ENCODE peak calls at places on chromosomes 11 and 22, in eight cellular contexts. One of them, this sample, is unnamed.

GRCh38 chr22:22909605-22910271 is 22.1 kb downstream of the IGLL5 start:
- DNase-seq in ascending aorta: no peak
- DNase-seq in MM.1S: no peak
- DNase-seq in dorsolateral prefrontal cortex: no peak
- DNase-seq in body of pancreas: no peak
- DNase-seq in endodermal cell: no peak
- DNase-seq in effector memory CD4-positive, alpha-beta T cell: no peak
- DNase-seq in substantia nigra: no peak
- DNase-seq in this sample: no peak

GRCh38 chr11:114134870-114135269 is 75.4 kb downstream of the ZBTB16 start:
- DNase-seq in body of pancreas: no peak
- DNase-seq in endodermal cell: no peak
- DNase-seq in MM.1S: no peak
- DNase-seq in ascending aorta: peak
- DNase-seq in dorsolateral prefrontal cortex: no peak
- DNase-seq in effector memory CD4-positive, alpha-beta T cell: no peak
- DNase-seq in substantia nigra: no peak
- DNase-seq in this sample: no peak

GRCh38 chr11:116742104-116742503 is 30.7 kb downstream of the BUD13 start:
- DNase-seq in MM.1S: no peak
- DNase-seq in endodermal cell: peak
- DNase-seq in ascending aorta: no peak
- DNase-seq in body of pancreas: no peak
- DNase-seq in substantia nigra: no peak
- DNase-seq in effector memory CD4-positive, alpha-beta T cell: no peak
- DNase-seq in dorsolateral prefrontal cortex: no peak
- DNase-seq in this sample: no peak

GRCh38 chr11:70506986-70507385 is 108.7 kb downstream of the CTTN start:
- DNase-seq in substantia nigra: no peak
- DNase-seq in body of pancreas: no peak
- DNase-seq in effector memory CD4-positive, alpha-beta T cell: no peak
- DNase-seq in dorsolateral prefrontal cortex: peak
- DNase-seq in MM.1S: no peak
- DNase-seq in ascending aorta: no peak
- DNase-seq in endodermal cell: no peak
- DNase-seq in this sample: peak

GRCh38 chr22:26921726-26922125 is 264.3 kb downstream of the MIAT start:
- DNase-seq in substantia nigra: no peak
- DNase-seq in MM.1S: no peak
- DNase-seq in dorsolateral prefrontal cortex: no peak
- DNase-seq in endodermal cell: no peak
- DNase-seq in ascending aorta: no peak
- DNase-seq in effector memory CD4-positive, alpha-beta T cell: no peak
- DNase-seq in body of pancreas: no peak
- DNase-seq in this sample: no peak

GRCh38 chr11:83818349-83818748 is 532.2 kb upstream of the CCDC90B start:
- DNase-seq in effector memory CD4-positive, alpha-beta T cell: no peak
- DNase-seq in substantia nigra: no peak
- DNase-seq in dorsolateral prefrontal cortex: no peak
- DNase-seq in ascending aorta: no peak
- DNase-seq in endodermal cell: no peak
- DNase-seq in MM.1S: no peak
- DNase-seq in body of pancreas: no peak
- DNase-seq in this sample: no peak

GRCh38 chr11:19819148-19819547 is 106.5 kb downstream of the NAV2 start:
- DNase-seq in endodermal cell: no peak
- DNase-seq in MM.1S: no peak
- DNase-seq in dorsolateral prefrontal cortex: no peak
- DNase-seq in effector memory CD4-positive, alpha-beta T cell: no peak
- DNase-seq in substantia nigra: no peak
- DNase-seq in ascending aorta: no peak
- DNase-seq in body of pancreas: no peak
- DNase-seq in this sample: no peak

GRCh38 chr11:8679006-8679405 is 3.5 kb downstream of the TRIM66 start:
- DNase-seq in substantia nigra: no peak
- DNase-seq in body of pancreas: no peak
- DNase-seq in MM.1S: no peak
- DNase-seq in ascending aorta: no peak
- DNase-seq in dorsolateral prefrontal cortex: no peak
- DNase-seq in effector memory CD4-positive, alpha-beta T cell: no peak
- DNase-seq in endodermal cell: no peak
- DNase-seq in this sample: no peak

GRCh38 chr22:44758354-44758969 is 6.1 kb downstream of the ARHGAP8 start:
- DNase-seq in effector memory CD4-positive, alpha-beta T cell: no peak
- DNase-seq in endodermal cell: no peak
- DNase-seq in dorsolateral prefrontal cortex: no peak
- DNase-seq in body of pancreas: no peak
- DNase-seq in substantia nigra: no peak
- DNase-seq in MM.1S: no peak
- DNase-seq in ascending aorta: no peak
- DNase-seq in this sample: no peak

GRCh38 chr11:35031869-35032268 is 107.1 kb upstream of the CD44 start:
- DNase-seq in body of pancreas: no peak
- DNase-seq in MM.1S: no peak
- DNase-seq in dorsolateral prefrontal cortex: no peak
- DNase-seq in substantia nigra: no peak
- DNase-seq in endodermal cell: no peak
- DNase-seq in effector memory CD4-positive, alpha-beta T cell: no peak
- DNase-seq in ascending aorta: no peak
- DNase-seq in this sample: no peak

GRCh38 chr11:8832571-8833260 is 78.3 kb upstream of the AKIP1 start:
- DNase-seq in endodermal cell: peak
- DNase-seq in effector memory CD4-positive, alpha-beta T cell: no peak
- DNase-seq in ascending aorta: no peak
- DNase-seq in dorsolateral prefrontal cortex: no peak
- DNase-seq in substantia nigra: no peak
- DNase-seq in body of pancreas: no peak
- DNase-seq in MM.1S: peak
- DNase-seq in this sample: no peak

GRCh38 chr11:61539009-61539408 is 30.5 kb downstream of the LRRC10B start:
- DNase-seq in ascending aorta: no peak
- DNase-seq in body of pancreas: no peak
- DNase-seq in effector memory CD4-positive, alpha-beta T cell: no peak
- DNase-seq in MM.1S: no peak
- DNase-seq in endodermal cell: no peak
- DNase-seq in dorsolateral prefrontal cortex: no peak
- DNase-seq in substantia nigra: no peak
- DNase-seq in this sample: no peak

GRCh38 chr11:24233041-24233440 is 263.8 kb upstream of the LUZP2 start:
- DNase-seq in substantia nigra: no peak
- DNase-seq in MM.1S: peak
- DNase-seq in endodermal cell: no peak
- DNase-seq in body of pancreas: no peak
- DNase-seq in ascending aorta: no peak
- DNase-seq in effector memory CD4-positive, alpha-beta T cell: no peak
- DNase-seq in dorsolateral prefrontal cortex: no peak
- DNase-seq in this sample: no peak

GRCh38 chr11:64898076-64898445 is 18.9 kb downstream of the ATG2A start:
- DNase-seq in effector memory CD4-positive, alpha-beta T cell: no peak
- DNase-seq in body of pancreas: no peak
- DNase-seq in endodermal cell: no peak
- DNase-seq in ascending aorta: no peak
- DNase-seq in dorsolateral prefrontal cortex: no peak
- DNase-seq in substantia nigra: no peak
- DNase-seq in MM.1S: no peak
- DNase-seq in this sample: no peak

GRCh38 chr11:86459682-86460460 is 85.2 kb downstream of the CCDC81 start:
- DNase-seq in endodermal cell: peak
- DNase-seq in substantia nigra: no peak
- DNase-seq in body of pancreas: peak
- DNase-seq in MM.1S: no peak
- DNase-seq in effector memory CD4-positive, alpha-beta T cell: no peak
- DNase-seq in dorsolateral prefrontal cortex: peak
- DNase-seq in ascending aorta: peak
- DNase-seq in this sample: no peak

GRCh38 chr11:2086239-2087040 is 52.7 kb downstream of the IGF2 start:
- DNase-seq in body of pancreas: no peak
- DNase-seq in ascending aorta: no peak
- DNase-seq in effector memory CD4-positive, alpha-beta T cell: no peak
- DNase-seq in MM.1S: no peak
- DNase-seq in dorsolateral prefrontal cortex: no peak
- DNase-seq in substantia nigra: no peak
- DNase-seq in endodermal cell: no peak
- DNase-seq in this sample: no peak

GRCh38 chr11:88813233-88813915 is 252.4 kb downstream of the GRM5 start:
- DNase-seq in MM.1S: peak
- DNase-seq in ascending aorta: no peak
- DNase-seq in effector memory CD4-positive, alpha-beta T cell: no peak
- DNase-seq in body of pancreas: no peak
- DNase-seq in endodermal cell: no peak
- DNase-seq in dorsolateral prefrontal cortex: no peak
- DNase-seq in substantia nigra: no peak
- DNase-seq in this sample: no peak

GRCh38 chr22:50481440-50482106 is at the start of gene ADM2:
- DNase-seq in ascending aorta: no peak
- DNase-seq in body of pancreas: peak
- DNase-seq in effector memory CD4-positive, alpha-beta T cell: peak
- DNase-seq in substantia nigra: no peak
- DNase-seq in dorsolateral prefrontal cortex: no peak
- DNase-seq in endodermal cell: peak
- DNase-seq in MM.1S: no peak
- DNase-seq in this sample: no peak

GRCh38 chr11:4393209-4394196 is at the start of gene TRIM21:
- DNase-seq in endodermal cell: peak
- DNase-seq in ascending aorta: peak
- DNase-seq in MM.1S: peak
- DNase-seq in body of pancreas: peak
- DNase-seq in dorsolateral prefrontal cortex: peak
- DNase-seq in effector memory CD4-positive, alpha-beta T cell: peak
- DNase-seq in substantia nigra: peak
- DNase-seq in this sample: peak

GRCh38 chr11:35245786-35246185 is 106.8 kb downstream of the CD44 start:
- DNase-seq in MM.1S: no peak
- DNase-seq in dorsolateral prefrontal cortex: no peak
- DNase-seq in endodermal cell: no peak
- DNase-seq in effector memory CD4-positive, alpha-beta T cell: no peak
- DNase-seq in substantia nigra: no peak
- DNase-seq in ascending aorta: no peak
- DNase-seq in body of pancreas: no peak
- DNase-seq in this sample: no peak

GRCh38 chr22:29635734-29636357 is 32.4 kb downstream of the NF2 start:
- DNase-seq in ascending aorta: no peak
- DNase-seq in body of pancreas: no peak
- DNase-seq in dorsolateral prefrontal cortex: no peak
- DNase-seq in effector memory CD4-positive, alpha-beta T cell: no peak
- DNase-seq in substantia nigra: no peak
- DNase-seq in MM.1S: peak
- DNase-seq in endodermal cell: no peak
- DNase-seq in this sample: no peak

GRCh38 chr11:116852261-116853125 is 15.1 kb upstream of the APOA1 start:
- DNase-seq in dorsolateral prefrontal cortex: no peak
- DNase-seq in endodermal cell: no peak
- DNase-seq in body of pancreas: no peak
- DNase-seq in effector memory CD4-positive, alpha-beta T cell: no peak
- DNase-seq in ascending aorta: no peak
- DNase-seq in substantia nigra: no peak
- DNase-seq in MM.1S: peak
- DNase-seq in this sample: no peak

GRCh38 chr11:71949034-71949433 is 20.2 kb downstream of the RNF121 start:
- DNase-seq in MM.1S: no peak
- DNase-seq in dorsolateral prefrontal cortex: no peak
- DNase-seq in endodermal cell: no peak
- DNase-seq in effector memory CD4-positive, alpha-beta T cell: no peak
- DNase-seq in body of pancreas: no peak
- DNase-seq in substantia nigra: no peak
- DNase-seq in ascending aorta: no peak
- DNase-seq in this sample: no peak
- H3K27ac ChIP-seq in MM.1S: no peak
- H3K27ac ChIP-seq in dorsolateral prefrontal cortex: no peak
- H3K27ac ChIP-seq in endodermal cell: no peak
- H3K27ac ChIP-seq in effector memory CD4-positive, alpha-beta T cell: no peak
- H3K27ac ChIP-seq in body of pancreas: peak
- H3K27ac ChIP-seq in substantia nigra: no peak
- H3K27ac ChIP-seq in ascending aorta: no peak
- H3K27ac ChIP-seq in this sample: no peak

DNA sequence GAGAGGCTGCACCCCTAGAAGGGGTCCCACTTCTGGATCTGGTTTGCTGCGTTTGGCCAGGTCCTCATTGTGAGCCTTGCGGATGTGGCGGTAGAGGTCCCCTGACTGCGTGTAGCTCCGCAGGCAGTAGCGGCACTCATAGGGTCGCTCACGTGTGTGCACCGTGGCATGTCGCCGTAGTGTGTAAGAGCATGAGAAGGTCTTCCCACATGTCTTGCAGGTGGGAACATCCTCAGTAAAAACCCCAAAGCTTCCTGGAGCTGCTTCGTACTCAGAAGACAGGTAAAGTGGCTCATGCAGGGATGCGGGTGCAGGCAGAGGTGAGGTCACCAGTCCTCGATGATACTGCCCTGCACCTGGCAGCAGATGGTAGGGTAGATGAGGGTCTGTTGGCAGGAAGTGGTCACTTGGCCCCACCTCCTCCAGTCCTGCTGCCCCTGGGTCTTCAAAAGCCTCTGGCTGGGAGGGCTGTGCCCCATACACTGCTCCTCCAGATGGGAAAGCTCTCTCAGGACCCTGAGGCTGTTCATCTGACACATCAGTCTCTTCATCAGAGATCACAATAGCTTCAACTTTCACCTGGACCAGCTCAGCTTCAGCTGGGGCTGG is 1.7 kb downstream of the ZBTB3 start:
- DNase-seq in MM.1S: no peak
- DNase-seq in substantia nigra: no peak
- DNase-seq in ascending aorta: no peak
- DNase-seq in effector memory CD4-positive, alpha-beta T cell: no peak
- DNase-seq in dorsolateral prefrontal cortex: no peak
- DNase-seq in body of pancreas: no peak
- DNase-seq in endodermal cell: no peak
- DNase-seq in this sample: no peak
- H3K27ac ChIP-seq in MM.1S: no peak
- H3K27ac ChIP-seq in substantia nigra: no peak
- H3K27ac ChIP-seq in ascending aorta: no peak
- H3K27ac ChIP-seq in effector memory CD4-positive, alpha-beta T cell: no peak
- H3K27ac ChIP-seq in dorsolateral prefrontal cortex: no peak
- H3K27ac ChIP-seq in body of pancreas: no peak
- H3K27ac ChIP-seq in endodermal cell: no peak
- H3K27ac ChIP-seq in this sample: no peak

DNA sequence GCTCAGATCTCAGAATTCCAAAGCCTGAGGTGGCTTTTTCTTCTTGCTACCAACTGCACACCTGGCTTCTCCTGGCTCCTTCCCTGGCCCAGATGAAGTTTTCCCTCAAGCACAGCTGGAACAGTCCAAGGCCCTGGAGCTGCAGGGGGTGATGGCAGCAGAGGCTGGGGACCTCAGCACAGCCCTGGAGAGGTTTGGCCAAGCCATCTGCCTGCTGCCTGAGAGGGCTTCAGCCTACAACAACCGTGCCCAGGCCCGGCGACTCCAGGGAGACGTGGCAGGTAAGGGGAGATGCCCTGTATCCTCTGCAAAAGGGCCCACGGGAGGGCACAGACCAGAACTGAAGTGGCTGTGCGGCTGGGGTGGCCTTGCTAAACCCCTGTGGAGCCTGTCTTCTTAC is 1.2 kb downstream of the TTC36 start:
- DNase-seq in body of pancreas: no peak
- DNase-seq in dorsolateral prefrontal cortex: no peak
- DNase-seq in endodermal cell: no peak
- DNase-seq in MM.1S: no peak
- DNase-seq in ascending aorta: no peak
- DNase-seq in substantia nigra: no peak
- DNase-seq in effector memory CD4-positive, alpha-beta T cell: no peak
- DNase-seq in this sample: no peak
- H3K27ac ChIP-seq in body of pancreas: no peak
- H3K27ac ChIP-seq in dorsolateral prefrontal cortex: no peak
- H3K27ac ChIP-seq in endodermal cell: no peak
- H3K27ac ChIP-seq in MM.1S: no peak
- H3K27ac ChIP-seq in ascending aorta: no peak
- H3K27ac ChIP-seq in substantia nigra: no peak
- H3K27ac ChIP-seq in effector memory CD4-positive, alpha-beta T cell: no peak
- H3K27ac ChIP-seq in this sample: no peak

GRCh38 chr11:30984827-30985226 is 384.7 kb downstream of the DCDC1 start:
- DNase-seq in substantia nigra: no peak
- DNase-seq in endodermal cell: no peak
- DNase-seq in effector memory CD4-positive, alpha-beta T cell: no peak
- DNase-seq in body of pancreas: no peak
- DNase-seq in ascending aorta: no peak
- DNase-seq in dorsolateral prefrontal cortex: no peak
- DNase-seq in MM.1S: no peak
- DNase-seq in this sample: no peak
- H3K27ac ChIP-seq in substantia nigra: no peak
- H3K27ac ChIP-seq in endodermal cell: no peak
- H3K27ac ChIP-seq in effector memory CD4-positive, alpha-beta T cell: no peak
- H3K27ac ChIP-seq in body of pancreas: no peak
- H3K27ac ChIP-seq in ascending aorta: no peak
- H3K27ac ChIP-seq in dorsolateral prefrontal cortex: no peak
- H3K27ac ChIP-seq in MM.1S: no peak
- H3K27ac ChIP-seq in this sample: peak

This sample was measured in caudate nucleus.